ENCODE peak calls at places on chromosome 14, in four cellular contexts. P is NCI-H1092 treated with DMSO at 0.1 percent for 48 hours, D is nucleus accumbens, R is HuH-7.5. T is an unnamed sample.

GRCh38 chr14:72736348-72736747 is 157.6 kb downstream of the DPF3 start:
- DNase-seq in P (no peak), R (peak), D (no peak), T (no peak)

GRCh38 chr14:63899953-63900352 is 47.1 kb downstream of the SYNE2 start:
- DNase-seq in D (no peak), P (no peak), R (no peak), T (no peak)

GRCh38 chr14:34711169-34711568 is 3.2 kb downstream of the CFL2 start:
- DNase-seq in D (no peak), P (peak), R (no peak), T (peak)

GRCh38 chr14:34722723-34723545 is 8.5 kb upstream of the CFL2 start:
- DNase-seq in D (peak), P (peak), R (peak), T (peak)

GRCh38 chr14:69848156-69848555 is 31.1 kb upstream of the SMOC1 start:
- DNase-seq in D (no peak), R (no peak), P (no peak), T (no peak)

GRCh38 chr14:100629696-100630095 is 42.5 kb upstream of the BEGAIN start:
- DNase-seq in D (peak), P (no peak), R (no peak), T (peak)

GRCh38 chr14:22339277-22339676 is 249.7 kb downstream of the DAD1 start:
- DNase-seq in R (no peak), D (no peak), P (no peak), T (peak)

GRCh38 chr14:71776463-71777359 is 155.5 kb upstream of the RGS6 start:
- DNase-seq in R (no peak), D (no peak), P (no peak), T (no peak)

GRCh38 chr14:73426877-73427276 is 31.5 kb downstream of the NUMB start:
- DNase-seq in D (no peak), P (no peak), R (no peak), T (no peak)

GRCh38 chr14:62889354-62889753 is 155.9 kb downstream of the KCNH5 start:
- DNase-seq in R (no peak), P (no peak), D (no peak), T (no peak)

GRCh38 chr14:37985826-37986470 is 221.8 kb upstream of the SSTR1 start:
- DNase-seq in R (no peak), P (peak), D (no peak), T (no peak)

GRCh38 chr14:77469539-77469938 is 11.6 kb downstream of the AHSA1 start:
- DNase-seq in R (no peak), P (no peak), D (no peak), T (no peak)

GRCh38 chr14:77140937-77141591 is 527 bp downstream of the ZDHHC22 start:
- DNase-seq in P (peak), R (peak), D (no peak), T (no peak)

T was measured in caudate nucleus.